ENCODE peak calls at places on chromosomes 16 and 17, in four cellular contexts. Y is H9, L is mesendoderm, B is H1. V is an unnamed sample.

GRCh38 chr17:46099865-46100264 is 93.4 kb downstream of the KANSL1 start:
- DNase-seq in Y (no peak), B (no peak), L (no peak), V (no peak)

GRCh38 chr16:26605872-26606271 is 460.9 kb upstream of the C16orf82 start:
- DNase-seq in Y (no peak), B (no peak), L (no peak), V (no peak)

GRCh38 chr17:63491976-63492575 is 15.2 kb downstream of the ACE start:
- DNase-seq in B (no peak), Y (no peak), L (no peak), V (no peak)

GRCh38 chr17:50206604-50207293 is 5.3 kb upstream of the COL1A1 start:
- DNase-seq in B (peak), Y (peak), L (peak), V (peak)

GRCh38 chr17:38687291-38687690 is 12.5 kb upstream of the EPOP start:
- DNase-seq in Y (no peak), B (no peak), L (no peak), V (peak)

GRCh38 chr16:20865420-20866126 is 34.6 kb downstream of the DCUN1D3 start:
- DNase-seq in B (no peak), Y (no peak), L (no peak), V (peak)

GRCh38 chr16:21001262-21001661 is 100.7 kb downstream of the LYRM1 start:
- DNase-seq in B (peak), L (peak), Y (peak), V (peak)

GRCh38 chr17:34369571-34369970 is 6.5 kb upstream of the CCL1 start:
- DNase-seq in Y (peak), B (no peak), L (no peak), V (no peak)

GRCh38 chr17:40402668-40403067 is 15.0 kb downstream of the TOP2A start:
- DNase-seq in Y (no peak), B (no peak), L (no peak), V (no peak)

GRCh38 chr16:89265647-89266046 is 48.1 kb downstream of the ZNF778 start:
- DNase-seq in Y (no peak), L (no peak), B (no peak), V (no peak)

GRCh38 chr16:83631006-83631405 is 176.8 kb upstream of the HSBP1 start:
- DNase-seq in L (no peak), B (peak), Y (peak), V (no peak)

GRCh38 chr16:8674413-8675022 is at the start of gene ABAT:
- DNase-seq in B (peak), L (peak), Y (peak), V (peak)

GRCh38 chr17:62750502-62751349 is 57.4 kb downstream of the MARCHF10 start:
- DNase-seq in Y (peak), B (peak), L (peak), V (peak)

GRCh38 chr17:74549343-74549742 is 3.4 kb upstream of the CD300C start:
- DNase-seq in Y (no peak), B (no peak), L (no peak), V (no peak)
- H4K5ac ChIP-seq in Y (no peak), B (no peak), L (no peak), V (no peak)

GRCh38 chr16:67660564-67661028 is at the start of gene PARD6A:
- DNase-seq in Y (peak), B (peak), L (peak), V (peak)
- H4K5ac ChIP-seq in Y (no peak), B (peak), L (no peak), V (peak)

GRCh38 chr16:86364653-86365380 is 145.5 kb upstream of the FOXF1 start:
- DNase-seq in L (no peak), B (no peak), Y (no peak), V (no peak)
- H4K5ac ChIP-seq in L (no peak), B (no peak), Y (no peak), V (peak)

DNA sequence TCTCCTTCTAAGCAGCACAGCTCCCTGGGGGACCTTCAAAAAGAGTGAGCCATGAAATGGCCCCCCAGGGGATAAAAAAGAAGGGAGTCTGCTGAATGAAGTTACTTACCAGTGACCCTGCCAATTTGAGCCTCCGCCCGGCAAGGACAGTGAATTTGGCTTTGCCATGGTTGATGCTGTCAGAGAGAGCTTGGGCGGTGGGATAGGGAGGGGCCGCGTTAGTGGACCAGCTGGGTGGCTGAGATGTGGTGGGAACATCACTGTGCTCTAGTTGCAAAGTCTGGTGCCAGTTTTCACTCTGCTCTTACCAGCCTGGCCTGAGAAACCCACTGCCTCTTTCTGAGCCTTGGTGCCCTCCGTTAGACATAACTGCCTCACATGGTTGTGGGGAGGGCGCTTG is 114.6 kb downstream of the MRM1 start:
- DNase-seq in Y (no peak), L (no peak), B (no peak), V (no peak)
- H4K5ac ChIP-seq in Y (no peak), L (no peak), B (no peak), V (no peak)

GRCh38 chr16:58684001-58684353 is 593 bp downstream of the SLC38A7 start:
- DNase-seq in B (no peak), L (peak), Y (no peak), V (peak)
- H4K5ac ChIP-seq in B (no peak), L (no peak), Y (no peak), V (peak)

DNA sequence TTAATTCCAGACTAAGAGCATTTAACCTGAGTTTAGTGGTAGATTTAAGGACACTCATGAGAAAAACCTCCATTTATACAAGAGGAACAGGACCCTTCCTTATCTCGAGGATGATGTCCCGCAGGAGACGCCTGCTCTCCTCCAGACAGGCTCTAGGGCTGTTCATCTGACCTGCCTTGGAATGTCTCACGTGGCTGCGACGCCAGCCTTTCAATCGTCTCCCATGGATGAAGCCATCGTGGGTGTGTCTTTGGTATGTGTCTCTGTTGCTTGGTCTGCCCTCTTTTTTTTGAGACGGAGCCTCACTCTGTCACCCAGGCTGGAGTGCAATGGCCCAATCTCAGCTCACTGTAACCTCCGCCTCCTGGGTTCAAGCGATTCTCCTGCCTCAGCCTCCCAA is 16.5 kb downstream of the CHMP6 start:
- DNase-seq in Y (no peak), B (no peak), L (peak), V (no peak)
- H4K5ac ChIP-seq in Y (no peak), B (no peak), L (no peak), V (no peak)

DNA sequence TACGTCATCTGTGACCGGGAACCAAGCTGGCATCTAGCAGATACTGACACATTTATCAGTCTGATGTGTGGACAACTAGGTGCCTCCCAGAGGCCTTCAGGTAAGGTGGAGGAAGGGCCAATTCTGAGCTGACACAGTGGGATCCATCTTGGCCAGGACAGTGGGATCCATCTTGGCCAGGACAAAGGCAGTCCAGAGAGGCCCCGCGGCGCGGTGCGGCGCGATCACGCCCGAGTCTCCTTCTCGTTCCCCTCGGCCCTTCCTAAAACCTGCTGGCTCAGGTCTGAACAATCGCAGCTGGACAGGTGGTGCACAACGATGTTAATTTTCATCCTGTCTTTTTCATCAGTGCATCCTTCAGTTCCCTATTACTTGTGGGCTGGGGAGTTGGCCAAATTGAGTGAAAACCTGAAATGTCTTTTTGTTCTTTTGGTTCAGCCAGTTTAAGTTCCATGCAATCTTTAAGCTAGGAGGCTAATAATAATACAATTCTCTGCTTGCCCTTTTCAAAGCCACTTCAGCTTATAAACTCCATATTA is 486 bp upstream of the WSB1 start:
- DNase-seq in B (no peak), Y (no peak), L (peak), V (no peak)
- H4K5ac ChIP-seq in B (peak), Y (peak), L (no peak), V (peak)

GRCh38 chr17:81193470-81194224 is 27.6 kb upstream of the AATK start:
- DNase-seq in L (no peak), B (no peak), Y (no peak), V (no peak)

GRCh38 chr17:81193051-81193410 is 27.0 kb upstream of the AATK start:
- DNase-seq in B (no peak), L (no peak), Y (no peak), V (no peak)

GRCh38 chr17:81194941-81195901 is 27.5 kb downstream of the CEP131 start:
- DNase-seq in B (no peak), Y (no peak), L (no peak), V (no peak)

GRCh38 chr17:81195941-81196495 is 26.7 kb downstream of the CEP131 start:
- DNase-seq in B (no peak), L (no peak), Y (no peak), V (no peak)

GRCh38 chr17:81194225-81194760 is 28.3 kb upstream of the AATK start:
- DNase-seq in B (no peak), L (no peak), Y (no peak), V (no peak)
- H4K5ac ChIP-seq in B (no peak), L (no peak), Y (no peak), V (no peak)